ENCODE peak calls at places on chromosomes 16 and 17, in nine cellular contexts. One of them, this sample, is unnamed.

GRCh38 chr17:40827746-40828453 is 5.5 kb upstream of the KRT10 start:
- DNase-seq in neural progenitor cell: no peak
- DNase-seq in HCT116: peak
- DNase-seq in PC-3: peak
- DNase-seq in MM.1S: no peak
- DNase-seq in OCI-LY7: no peak
- DNase-seq in SK-N-SH: no peak
- DNase-seq in GM23248: peak
- DNase-seq in hepatocyte: no peak
- DNase-seq in this sample: no peak

GRCh38 chr17:80105762-80106161 is 4.4 kb downstream of the GAA start:
- DNase-seq in neural progenitor cell: no peak
- DNase-seq in HCT116: no peak
- DNase-seq in PC-3: no peak
- DNase-seq in MM.1S: no peak
- DNase-seq in OCI-LY7: no peak
- DNase-seq in SK-N-SH: peak
- DNase-seq in GM23248: no peak
- DNase-seq in hepatocyte: no peak
- DNase-seq in this sample: no peak

GRCh38 chr16:88978608-88979346 is 1.8 kb upstream of the CBFA2T3 start:
- DNase-seq in neural progenitor cell: no peak
- DNase-seq in HCT116: no peak
- DNase-seq in PC-3: no peak
- DNase-seq in MM.1S: peak
- DNase-seq in OCI-LY7: peak
- DNase-seq in SK-N-SH: no peak
- DNase-seq in GM23248: no peak
- DNase-seq in hepatocyte: no peak
- DNase-seq in this sample: no peak

GRCh38 chr17:65531508-65532431 is 29.7 kb downstream of the AXIN2 start:
- DNase-seq in neural progenitor cell: peak
- DNase-seq in HCT116: no peak
- DNase-seq in PC-3: no peak
- DNase-seq in MM.1S: no peak
- DNase-seq in OCI-LY7: no peak
- DNase-seq in SK-N-SH: peak
- DNase-seq in GM23248: peak
- DNase-seq in hepatocyte: peak
- DNase-seq in this sample: peak

GRCh38 chr16:75909746-75910145 is 183.5 kb upstream of the CPHXL start:
- DNase-seq in neural progenitor cell: no peak
- DNase-seq in HCT116: no peak
- DNase-seq in PC-3: no peak
- DNase-seq in MM.1S: peak
- DNase-seq in OCI-LY7: no peak
- DNase-seq in SK-N-SH: no peak
- DNase-seq in GM23248: no peak
- DNase-seq in hepatocyte: no peak
- DNase-seq in this sample: no peak

GRCh38 chr16:35314298-35314697 is 1854.9 kb downstream of the TP53TG3F start:
- DNase-seq in neural progenitor cell: no peak
- DNase-seq in HCT116: no peak
- DNase-seq in PC-3: no peak
- DNase-seq in MM.1S: no peak
- DNase-seq in OCI-LY7: no peak
- DNase-seq in SK-N-SH: no peak
- DNase-seq in GM23248: no peak
- DNase-seq in hepatocyte: no peak
- DNase-seq in this sample: no peak

GRCh38 chr17:73293480-73293911 is 18.3 kb downstream of the CDC42EP4 start:
- DNase-seq in neural progenitor cell: no peak
- DNase-seq in HCT116: peak
- DNase-seq in PC-3: peak
- DNase-seq in MM.1S: no peak
- DNase-seq in OCI-LY7: no peak
- DNase-seq in SK-N-SH: peak
- DNase-seq in GM23248: peak
- DNase-seq in hepatocyte: peak
- DNase-seq in this sample: no peak

GRCh38 chr16:23182206-23182674 is 305 bp upstream of the SCNN1G start:
- DNase-seq in neural progenitor cell: peak
- DNase-seq in HCT116: peak
- DNase-seq in PC-3: peak
- DNase-seq in MM.1S: peak
- DNase-seq in OCI-LY7: peak
- DNase-seq in SK-N-SH: peak
- DNase-seq in GM23248: peak
- DNase-seq in hepatocyte: peak
- DNase-seq in this sample: peak

GRCh38 chr16:20879175-20880053 is 20.7 kb downstream of the DCUN1D3 start:
- DNase-seq in neural progenitor cell: no peak
- DNase-seq in HCT116: no peak
- DNase-seq in PC-3: peak
- DNase-seq in MM.1S: no peak
- DNase-seq in OCI-LY7: no peak
- DNase-seq in SK-N-SH: no peak
- DNase-seq in GM23248: peak
- DNase-seq in hepatocyte: no peak
- DNase-seq in this sample: no peak

GRCh38 chr16:81283044-81283443 is 31.7 kb upstream of the GAN start:
- DNase-seq in neural progenitor cell: no peak
- DNase-seq in HCT116: no peak
- DNase-seq in PC-3: no peak
- DNase-seq in MM.1S: no peak
- DNase-seq in OCI-LY7: no peak
- DNase-seq in SK-N-SH: no peak
- DNase-seq in GM23248: no peak
- DNase-seq in hepatocyte: no peak
- DNase-seq in this sample: no peak

GRCh38 chr16:72823961-72824490 is 223.9 kb downstream of the ZFHX3 start:
- DNase-seq in neural progenitor cell: no peak
- DNase-seq in HCT116: no peak
- DNase-seq in PC-3: no peak
- DNase-seq in MM.1S: no peak
- DNase-seq in OCI-LY7: no peak
- DNase-seq in SK-N-SH: peak
- DNase-seq in GM23248: no peak
- DNase-seq in hepatocyte: no peak
- DNase-seq in this sample: no peak

GRCh38 chr17:17691468-17692263 is 10.4 kb downstream of the RAI1 start:
- DNase-seq in neural progenitor cell: no peak
- DNase-seq in HCT116: no peak
- DNase-seq in PC-3: no peak
- DNase-seq in MM.1S: no peak
- DNase-seq in OCI-LY7: peak
- DNase-seq in SK-N-SH: no peak
- DNase-seq in GM23248: no peak
- DNase-seq in hepatocyte: no peak
- DNase-seq in this sample: no peak

GRCh38 chr17:38958326-38958725 is 8.9 kb downstream of the FBXO47 start:
- DNase-seq in neural progenitor cell: no peak
- DNase-seq in HCT116: no peak
- DNase-seq in PC-3: no peak
- DNase-seq in MM.1S: no peak
- DNase-seq in OCI-LY7: no peak
- DNase-seq in SK-N-SH: no peak
- DNase-seq in GM23248: peak
- DNase-seq in hepatocyte: no peak
- DNase-seq in this sample: no peak

GRCh38 chr16:49959552-49960277 is 65.3 kb upstream of the CNEP1R1 start:
- DNase-seq in neural progenitor cell: no peak
- DNase-seq in HCT116: no peak
- DNase-seq in PC-3: no peak
- DNase-seq in MM.1S: no peak
- DNase-seq in OCI-LY7: no peak
- DNase-seq in SK-N-SH: no peak
- DNase-seq in GM23248: no peak
- DNase-seq in hepatocyte: no peak
- DNase-seq in this sample: no peak
- TF ChIP-seq EZH2phosphoT487 in neural progenitor cell: no peak
- TF ChIP-seq EZH2phosphoT487 in HCT116: no peak
- TF ChIP-seq EZH2phosphoT487 in PC-3: no peak
- TF ChIP-seq EZH2phosphoT487 in MM.1S: no peak
- TF ChIP-seq EZH2phosphoT487 in OCI-LY7: no peak
- TF ChIP-seq EZH2phosphoT487 in SK-N-SH: no peak
- TF ChIP-seq EZH2phosphoT487 in GM23248: no peak
- TF ChIP-seq EZH2phosphoT487 in hepatocyte: no peak
- TF ChIP-seq EZH2phosphoT487 in this sample: no peak

DNA sequence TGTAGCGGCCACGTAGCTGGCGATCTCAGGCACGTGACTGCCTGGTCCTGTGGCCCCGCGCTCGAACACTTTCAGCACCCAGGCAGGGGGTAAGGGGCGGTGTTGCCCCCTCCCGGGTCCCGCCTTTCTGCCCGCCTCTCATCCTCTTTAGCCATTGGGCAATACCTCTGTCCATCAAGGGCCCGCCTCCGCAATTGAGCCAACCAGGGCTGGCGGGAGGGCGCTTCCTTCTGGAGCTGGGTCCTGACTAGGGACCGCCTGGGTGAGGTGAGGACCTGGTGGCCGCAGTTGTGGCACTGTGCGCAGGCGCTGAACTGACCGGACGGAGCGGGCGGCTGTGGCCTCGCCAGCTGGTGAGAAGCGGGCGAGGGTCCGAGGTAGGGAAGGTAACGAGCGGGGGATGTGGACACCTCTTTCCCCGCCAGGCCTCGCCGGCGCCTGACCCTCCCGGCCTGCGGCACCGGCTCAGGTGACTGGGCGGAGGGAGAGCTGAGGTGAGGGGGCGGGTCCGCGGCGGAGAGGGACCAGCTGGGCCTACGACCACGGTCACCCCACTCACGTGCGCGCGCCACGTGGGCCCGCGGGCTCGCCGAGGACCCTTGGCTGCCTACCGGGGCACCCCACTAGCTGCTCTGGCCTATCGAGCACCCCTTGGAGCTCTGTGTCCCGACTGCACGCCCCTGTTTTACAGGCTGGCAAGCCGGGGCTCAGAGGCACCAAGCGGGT is at the start of gene PDP2:
- DNase-seq in neural progenitor cell: peak
- DNase-seq in HCT116: peak
- DNase-seq in PC-3: peak
- DNase-seq in MM.1S: peak
- DNase-seq in OCI-LY7: peak
- DNase-seq in SK-N-SH: peak
- DNase-seq in GM23248: peak
- DNase-seq in hepatocyte: peak
- DNase-seq in this sample: peak
- H3K27ac ChIP-seq in neural progenitor cell: no peak
- H3K27ac ChIP-seq in HCT116: peak
- H3K27ac ChIP-seq in PC-3: no peak
- H3K27ac ChIP-seq in MM.1S: peak
- H3K27ac ChIP-seq in OCI-LY7: no peak
- H3K27ac ChIP-seq in SK-N-SH: no peak
- H3K27ac ChIP-seq in GM23248: no peak
- H3K27ac ChIP-seq in hepatocyte: peak
- H3K27ac ChIP-seq in this sample: no peak

GRCh38 chr16:86773339-86773715 is 195.0 kb downstream of the FOXL1 start:
- DNase-seq in neural progenitor cell: no peak
- DNase-seq in HCT116: no peak
- DNase-seq in PC-3: no peak
- DNase-seq in MM.1S: no peak
- DNase-seq in OCI-LY7: no peak
- DNase-seq in SK-N-SH: no peak
- DNase-seq in GM23248: no peak
- DNase-seq in hepatocyte: no peak
- DNase-seq in this sample: no peak

GRCh38 chr16:86772671-86773338 is 194.5 kb downstream of the FOXL1 start:
- DNase-seq in neural progenitor cell: peak
- DNase-seq in HCT116: no peak
- DNase-seq in PC-3: peak
- DNase-seq in MM.1S: no peak
- DNase-seq in OCI-LY7: no peak
- DNase-seq in SK-N-SH: no peak
- DNase-seq in GM23248: peak
- DNase-seq in hepatocyte: no peak
- DNase-seq in this sample: no peak

GRCh38 chr16:86774931-86775330 is 196.6 kb downstream of the FOXL1 start:
- DNase-seq in neural progenitor cell: no peak
- DNase-seq in HCT116: no peak
- DNase-seq in PC-3: no peak
- DNase-seq in MM.1S: no peak
- DNase-seq in OCI-LY7: no peak
- DNase-seq in SK-N-SH: no peak
- DNase-seq in GM23248: no peak
- DNase-seq in hepatocyte: no peak
- DNase-seq in this sample: no peak

GRCh38 chr16:86771506-86772230 is 193.3 kb downstream of the FOXL1 start:
- DNase-seq in neural progenitor cell: no peak
- DNase-seq in HCT116: no peak
- DNase-seq in PC-3: no peak
- DNase-seq in MM.1S: no peak
- DNase-seq in OCI-LY7: no peak
- DNase-seq in SK-N-SH: no peak
- DNase-seq in GM23248: no peak
- DNase-seq in hepatocyte: no peak
- DNase-seq in this sample: no peak

GRCh38 chr16:86772231-86772510 is 193.8 kb downstream of the FOXL1 start:
- DNase-seq in neural progenitor cell: no peak
- DNase-seq in HCT116: no peak
- DNase-seq in PC-3: no peak
- DNase-seq in MM.1S: no peak
- DNase-seq in OCI-LY7: no peak
- DNase-seq in SK-N-SH: no peak
- DNase-seq in GM23248: peak
- DNase-seq in hepatocyte: no peak
- DNase-seq in this sample: no peak
- TF ChIP-seq EZH2phosphoT487 in neural progenitor cell: no peak
- TF ChIP-seq EZH2phosphoT487 in HCT116: no peak
- TF ChIP-seq EZH2phosphoT487 in PC-3: no peak
- TF ChIP-seq EZH2phosphoT487 in MM.1S: no peak
- TF ChIP-seq EZH2phosphoT487 in OCI-LY7: no peak
- TF ChIP-seq EZH2phosphoT487 in SK-N-SH: no peak
- TF ChIP-seq EZH2phosphoT487 in GM23248: no peak
- TF ChIP-seq EZH2phosphoT487 in hepatocyte: no peak
- TF ChIP-seq EZH2phosphoT487 in this sample: no peak

DNA sequence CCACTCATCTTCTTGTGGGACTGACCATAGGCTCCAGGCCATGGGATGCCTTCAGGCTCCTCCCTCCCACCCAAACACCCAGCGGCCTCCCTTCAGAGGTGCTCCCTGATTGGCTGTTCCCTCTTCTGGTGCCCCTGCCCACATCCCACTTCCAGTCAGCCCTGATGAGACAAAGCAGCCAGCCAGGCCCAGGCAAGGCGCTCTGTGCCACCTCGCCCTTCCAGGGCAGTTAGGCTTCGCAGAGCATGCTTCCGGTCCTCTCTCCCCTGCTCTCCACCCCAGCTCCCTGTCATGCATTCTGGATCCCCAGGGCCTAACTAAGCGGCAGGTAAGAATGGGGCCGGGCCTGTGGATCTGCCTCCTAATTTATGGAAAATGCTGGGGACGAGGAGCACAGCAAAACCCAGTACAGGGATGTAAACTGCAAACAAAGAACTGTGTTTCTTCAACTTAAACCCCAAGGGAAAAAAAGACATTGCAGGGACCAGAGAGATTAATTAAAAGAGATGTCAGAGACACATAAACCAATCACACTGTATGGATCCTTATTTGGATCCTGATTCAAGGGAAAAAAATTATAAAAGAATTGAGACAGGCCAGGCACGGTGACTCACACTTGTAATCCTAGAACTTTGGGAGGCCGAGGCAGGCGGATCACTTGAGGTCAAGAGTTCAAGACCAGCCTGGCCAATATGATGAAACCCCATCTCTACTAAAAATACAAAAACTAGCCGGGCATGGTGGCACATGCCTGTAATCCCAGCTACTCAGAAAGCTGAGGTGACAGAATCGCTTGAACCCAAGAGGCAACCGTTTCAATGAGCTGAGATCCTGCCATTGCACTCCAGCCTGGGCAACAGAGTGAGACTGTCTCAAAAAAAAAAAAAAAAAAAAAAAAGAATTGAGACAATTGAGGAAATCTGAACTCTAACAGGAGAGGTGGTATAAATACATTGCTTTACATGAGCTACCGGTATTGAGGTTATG is 26.0 kb downstream of the ZDHHC7 start:
- DNase-seq in neural progenitor cell: no peak
- DNase-seq in HCT116: no peak
- DNase-seq in PC-3: peak
- DNase-seq in MM.1S: no peak
- DNase-seq in OCI-LY7: no peak
- DNase-seq in SK-N-SH: no peak
- DNase-seq in GM23248: peak
- DNase-seq in hepatocyte: no peak
- DNase-seq in this sample: no peak
- H3K27ac ChIP-seq in neural progenitor cell: no peak
- H3K27ac ChIP-seq in HCT116: peak
- H3K27ac ChIP-seq in PC-3: peak
- H3K27ac ChIP-seq in MM.1S: no peak
- H3K27ac ChIP-seq in OCI-LY7: no peak
- H3K27ac ChIP-seq in SK-N-SH: peak
- H3K27ac ChIP-seq in GM23248: peak
- H3K27ac ChIP-seq in hepatocyte: peak
- H3K27ac ChIP-seq in this sample: no peak

This sample was measured in GM23338.